ENCODE peak calls at places on chromosomes 13 and 19, in six cellular contexts. M is foreskin fibroblast, A is T-helper 1 cell, F is neural crest cell, L is amniotic stem cell, O is iris pigment epithelial cell. B is an unnamed sample.

GRCh38 chr13:35733832-35734231 is 257.3 kb upstream of the MAB21L1 start:
- DNase-seq in A (no peak), F (no peak), M (no peak), O (peak), L (no peak), B (no peak)

GRCh38 chr13:99663185-99663825 is 162.0 kb downstream of the TM9SF2 start:
- DNase-seq in A (no peak), M (no peak), O (no peak), F (no peak), L (no peak), B (no peak)

GRCh38 chr19:10544753-10545251 is 1.1 kb downstream of the ATG4D start:
- DNase-seq in A (no peak), O (no peak), L (no peak), F (no peak), M (peak), B (no peak)

GRCh38 chr13:59449750-59450149 is 714.0 kb downstream of the DIAPH3 start:
- DNase-seq in M (no peak), O (no peak), L (no peak), A (no peak), F (no peak), B (no peak)

GRCh38 chr13:111215081-111216047 is 100.3 kb downstream of the ARHGEF7 start:
- DNase-seq in O (no peak), L (no peak), F (no peak), M (no peak), A (no peak), B (no peak)

GRCh38 chr19:53908106-53908932 is 759 bp upstream of the CACNG7 start:
- DNase-seq in L (no peak), F (peak), O (peak), A (peak), M (peak), B (no peak)

GRCh38 chr19:39941151-39941550 is 6.7 kb upstream of the FCGBP start:
- DNase-seq in L (no peak), A (no peak), M (no peak), F (no peak), O (no peak), B (no peak)

GRCh38 chr19:29702161-29702957 is 12.7 kb downstream of the C19orf12 start:
- DNase-seq in A (no peak), F (no peak), M (peak), L (no peak), O (no peak), B (no peak)

GRCh38 chr19:30049844-30050667 is 108.0 kb downstream of the URI1 start:
- DNase-seq in O (no peak), A (no peak), M (no peak), F (no peak), L (no peak), B (no peak)